ENCODE peak calls at places on chromosomes 16 and 17, in four cellular contexts. M, J, O and W are unnamed samples.

GRCh38 chr17:80795737-80796136 is 195.9 kb upstream of the CHMP6 start:
- DNase-seq in M (peak; percentile 34), J (no peak), O (no peak), W (peak; percentile 9)

GRCh38 chr16:10323528-10323869 is 62.4 kb upstream of the ATF7IP2 start:
- DNase-seq in M (no peak), J (no peak), O (no peak), W (no peak)

GRCh38 chr17:21304091-21304490 is 19.6 kb downstream of the MAP2K3 start:
- DNase-seq in M (no peak), J (no peak), O (no peak), W (no peak)

GRCh38 chr17:80891096-80892018 is 100.3 kb upstream of the CHMP6 start:
- DNase-seq in M (peak; percentile 99), J (peak; percentile 87), O (peak; percentile 69), W (peak; percentile 93)

GRCh38 chr16:24988593-24989338 is 26.4 kb downstream of the ARHGAP17 start:
- DNase-seq in M (no peak), J (peak; percentile 88), O (peak; percentile 11), W (peak; percentile 73)

GRCh38 chr16:30953511-30954124 is 3.9 kb upstream of the SETD1A start:
- DNase-seq in M (peak; percentile 16), J (peak; percentile 80), O (peak; percentile 57), W (peak; percentile 62)

GRCh38 chr17:27452828-27453227 is 3.4 kb upstream of the KSR1 start:
- DNase-seq in M (no peak), J (no peak), O (no peak), W (no peak)

GRCh38 chr17:49553676-49554335 is 21.9 kb upstream of the NXPH3 start:
- DNase-seq in M (no peak), J (no peak), O (no peak), W (no peak)

GRCh38 chr17:3879181-3879580 is 13.7 kb downstream of the CAMKK1 start:
- DNase-seq in M (peak; percentile 4), J (peak; percentile 56), O (no peak), W (no peak)

GRCh38 chr17:13777003-13777402 is 175.3 kb upstream of the HS3ST3A1 start:
- DNase-seq in M (no peak), J (no peak), O (no peak), W (no peak)

GRCh38 chr17:28718990-28719433 is 773 bp upstream of the RPL23A start:
- DNase-seq in M (no peak), J (no peak), O (no peak), W (no peak)

GRCh38 chr16:85227924-85228462 is 115.7 kb upstream of the CIBAR2 start:
- DNase-seq in M (peak; percentile 30), J (peak; percentile 73), O (no peak), W (no peak)

GRCh38 chr16:66278604-66279262 is 87.8 kb upstream of the CDH5 start:
- DNase-seq in M (no peak), J (no peak), O (no peak), W (peak; percentile 50)

GRCh38 chr17:58308173-58308984 is 20.2 kb downstream of the TSPOAP1 start:
- DNase-seq in M (no peak), J (no peak), O (no peak), W (no peak)

GRCh38 chr17:266701-267656 is 85.5 kb upstream of the DOC2B start:
- DNase-seq in M (no peak), J (peak; percentile 4), O (no peak), W (no peak)

GRCh38 chr17:68054296-68054900 is 18.9 kb downstream of the KPNA2 start:
- DNase-seq in M (no peak), J (peak; percentile 61), O (no peak), W (peak; percentile 49)

GRCh38 chr17:40862985-40863733 is 3.9 kb downstream of the KRT12 start:
- DNase-seq in M (no peak), J (no peak), O (no peak), W (no peak)

GRCh38 chr17:48044851-48045250 is 3.3 kb upstream of the NFE2L1 start:
- DNase-seq in M (no peak), J (no peak), O (no peak), W (no peak)

GRCh38 chr16:58863042-58863441 is 128.9 kb upstream of the GOT2 start:
- DNase-seq in M (no peak), J (no peak), O (no peak), W (no peak)

GRCh38 chr17:75539969-75540729 is 14.7 kb downstream of the LLGL2 start:
- DNase-seq in M (no peak), J (no peak), O (no peak), W (no peak)

GRCh38 chr16:15946257-15947044 is 3.0 kb upstream of the ABCC1 start:
- DNase-seq in M (no peak), J (peak; percentile 83), O (no peak), W (peak; percentile 52)

GRCh38 chr16:57563487-57563750 is 21.0 kb downstream of the ADGRG5 start:
- DNase-seq in M (no peak), J (no peak), O (no peak), W (no peak)

GRCh38 chr17:56939869-56940484 is 20.9 kb downstream of the COIL start:
- DNase-seq in M (peak; percentile 54), J (peak; percentile 53), O (no peak), W (peak; percentile 66)

GRCh38 chr16:82655315-82655714 is 28.5 kb downstream of the CDH13 start:
- DNase-seq in M (peak; percentile 90), J (peak; percentile 98), O (peak; percentile 44), W (peak; percentile 90)